ENCODE peak calls at places on chromosomes 4 and X, in five cellular contexts. Q is NCI-H510A; Y is A549; R is stimulated activated CD4-positive, alpha-beta T cell treated with anti-CD3 and anti-CD28 coated beads, Interleukin-12 subunit alpha, Interleukin-12 subunit beta, amount 100 ng/mL, for 48 hours; G is NAMALWA. T is an unnamed sample.

GRCh38 chr4:159401791-159402380 is 299.0 kb downstream of the RAPGEF2 start:
- DNase-seq in Q (no peak), Y (peak), R (no peak), G (no peak), T (no peak)

GRCh38 chr4:42871685-42872271 is 20.7 kb upstream of the GRXCR1 start:
- DNase-seq in Q (no peak), Y (no peak), R (no peak), G (no peak), T (no peak)

GRCh38 chr4:793109-793861 is 32.6 kb downstream of the CPLX1 start:
- DNase-seq in Q (no peak), Y (no peak), R (no peak), G (peak), T (no peak)

GRCh38 chr4:99998062-99998880 is 48.2 kb upstream of the H2AZ1 start:
- DNase-seq in Q (no peak), Y (peak), R (no peak), G (peak), T (no peak)

GRCh38 chr4:17817027-17817426 is 6.2 kb downstream of the NCAPG start:
- DNase-seq in Q (no peak), Y (peak), R (no peak), G (peak), T (no peak)

GRCh38 chr4:89314291-89314690 is 6.7 kb upstream of the GPRIN3 start:
- DNase-seq in Q (no peak), Y (no peak), R (no peak), G (no peak), T (no peak)

GRCh38 chr4:98260047-98260578 is 1.1 kb upstream of the RAP1GDS1 start:
- DNase-seq in Q (no peak), Y (no peak), R (peak), G (peak), T (peak)

GRCh38 chr4:169404959-169405358 is 134.2 kb upstream of the SH3RF1 start:
- DNase-seq in Q (no peak), Y (peak), R (no peak), G (no peak), T (no peak)

GRCh38 chrX:140723251-140723650 is 13.7 kb downstream of the LINC00632 start:
- DNase-seq in Q (no peak), Y (peak), R (no peak), G (peak), T (no peak)

T was measured in HuH-7.5.